ENCODE peak calls at places on chromosomes 13 and 19, in seven cellular contexts. One of them, this sample, is unnamed.
A peak's percentile ranks its signal among the peaks of the same experiment; 100 is the strongest.

GRCh38 chr13:28531195-28531955 is 36.4 kb upstream of the FLT1 start:
- DNase-seq in aorta: peak; percentile 68
- DNase-seq in testis: peak; percentile 17
- DNase-seq in SW 1271: no peak
- DNase-seq in epithelial cell of esophagus: no peak
- DNase-seq in substantia nigra: peak; percentile 24
- DNase-seq in Kasumi-1: no peak
- DNase-seq in this sample: no peak

GRCh38 chr19:10687518-10688288 is 13.5 kb upstream of the QTRT1 start:
- DNase-seq in aorta: no peak
- DNase-seq in testis: no peak
- DNase-seq in SW 1271: no peak
- DNase-seq in epithelial cell of esophagus: no peak
- DNase-seq in substantia nigra: no peak
- DNase-seq in Kasumi-1: no peak
- DNase-seq in this sample: no peak

GRCh38 chr19:3098141-3098514 is 4.0 kb downstream of the GNA11 start:
- DNase-seq in aorta: no peak
- DNase-seq in testis: no peak
- DNase-seq in SW 1271: no peak
- DNase-seq in epithelial cell of esophagus: no peak
- DNase-seq in substantia nigra: no peak
- DNase-seq in Kasumi-1: no peak
- DNase-seq in this sample: no peak

GRCh38 chr13:51146667-51147066 is 35.6 kb upstream of the C13orf42 start:
- DNase-seq in aorta: no peak
- DNase-seq in testis: no peak
- DNase-seq in SW 1271: no peak
- DNase-seq in epithelial cell of esophagus: no peak
- DNase-seq in substantia nigra: no peak
- DNase-seq in Kasumi-1: no peak
- DNase-seq in this sample: no peak

GRCh38 chr13:27619093-27619705 is 1.1 kb downstream of the LNX2 start:
- DNase-seq in aorta: no peak
- DNase-seq in testis: no peak
- DNase-seq in SW 1271: no peak
- DNase-seq in epithelial cell of esophagus: peak; percentile 29
- DNase-seq in substantia nigra: no peak
- DNase-seq in Kasumi-1: no peak
- DNase-seq in this sample: no peak

GRCh38 chr13:99385161-99385560 is 78.0 kb upstream of the GPR183 start:
- DNase-seq in aorta: no peak
- DNase-seq in testis: no peak
- DNase-seq in SW 1271: no peak
- DNase-seq in epithelial cell of esophagus: no peak
- DNase-seq in substantia nigra: no peak
- DNase-seq in Kasumi-1: no peak
- DNase-seq in this sample: peak; percentile 73

GRCh38 chr13:34942732-34943674 is 933 bp downstream of the NBEA start:
- DNase-seq in aorta: peak; percentile 34
- DNase-seq in testis: peak; percentile 50
- DNase-seq in SW 1271: no peak
- DNase-seq in epithelial cell of esophagus: no peak
- DNase-seq in substantia nigra: peak; percentile 38
- DNase-seq in Kasumi-1: no peak
- DNase-seq in this sample: peak; percentile 24

GRCh38 chr19:40398417-40399056 is 8.6 kb upstream of the HIPK4 start:
- DNase-seq in aorta: no peak
- DNase-seq in testis: peak; percentile 69
- DNase-seq in SW 1271: no peak
- DNase-seq in epithelial cell of esophagus: peak; percentile 87
- DNase-seq in substantia nigra: peak; percentile 5
- DNase-seq in Kasumi-1: no peak
- DNase-seq in this sample: no peak

GRCh38 chr13:48500652-48501197 is 32.2 kb downstream of the RCBTB2 start:
- DNase-seq in aorta: no peak
- DNase-seq in testis: no peak
- DNase-seq in SW 1271: no peak
- DNase-seq in epithelial cell of esophagus: peak; percentile 95
- DNase-seq in substantia nigra: peak; percentile 14
- DNase-seq in Kasumi-1: peak; percentile 95
- DNase-seq in this sample: no peak

GRCh38 chr19:19423322-19423721 is 17.8 kb downstream of the GATAD2A start:
- DNase-seq in aorta: peak; percentile 80
- DNase-seq in testis: no peak
- DNase-seq in SW 1271: no peak
- DNase-seq in epithelial cell of esophagus: no peak
- DNase-seq in substantia nigra: peak; percentile 38
- DNase-seq in Kasumi-1: no peak
- DNase-seq in this sample: no peak

GRCh38 chr13:59533561-59534337 is 630.0 kb downstream of the DIAPH3 start:
- DNase-seq in aorta: no peak
- DNase-seq in testis: no peak
- DNase-seq in SW 1271: no peak
- DNase-seq in epithelial cell of esophagus: peak; percentile 62
- DNase-seq in substantia nigra: no peak
- DNase-seq in Kasumi-1: no peak
- DNase-seq in this sample: no peak

GRCh38 chr19:10871711-10872550 is 578 bp downstream of the CARM1 start:
- DNase-seq in aorta: peak; percentile 76
- DNase-seq in testis: peak; percentile 37
- DNase-seq in SW 1271: no peak
- DNase-seq in epithelial cell of esophagus: peak; percentile 24
- DNase-seq in substantia nigra: peak; percentile 57
- DNase-seq in Kasumi-1: peak; percentile 8
- DNase-seq in this sample: peak; percentile 89

GRCh38 chr13:45352031-45352430 is 11.0 kb upstream of the TPT1 start:
- DNase-seq in aorta: no peak
- DNase-seq in testis: no peak
- DNase-seq in SW 1271: no peak
- DNase-seq in epithelial cell of esophagus: peak; percentile 96
- DNase-seq in substantia nigra: no peak
- DNase-seq in Kasumi-1: no peak
- DNase-seq in this sample: no peak

GRCh38 chr19:19510432-19510831 is 4.9 kb downstream of the TSSK6 start:
- DNase-seq in aorta: no peak
- DNase-seq in testis: no peak
- DNase-seq in SW 1271: no peak
- DNase-seq in epithelial cell of esophagus: peak; percentile 67
- DNase-seq in substantia nigra: no peak
- DNase-seq in Kasumi-1: no peak
- DNase-seq in this sample: no peak